ENCODE peak calls at places on chromosomes 7 and 10, in four cellular contexts. H, X, J and F are unnamed samples.
A peak's percentile ranks its signal among the peaks of the same experiment; 100 is the strongest.

GRCh38 chr7:143417734-143418378 is 9.2 kb upstream of the EPHA1 start:
- DNase-seq in H (no peak), X (no peak), J (no peak), F (no peak)

GRCh38 chr7:36719233-36719632 is 5.1 kb downstream of the AOAH start:
- DNase-seq in H (no peak), X (no peak), J (no peak), F (no peak)

GRCh38 chr7:69912846-69913245 is 314.6 kb downstream of the AUTS2 start:
- DNase-seq in H (no peak), X (no peak), J (no peak), F (no peak)

GRCh38 chr10:14698487-14699170 is 76.1 kb downstream of the FAM107B start:
- DNase-seq in H (no peak), X (no peak), J (no peak), F (no peak)

GRCh38 chr10:95214369-95214768 is 20.3 kb downstream of the ACSM6 start:
- DNase-seq in H (no peak), X (no peak), J (no peak), F (no peak)

GRCh38 chr10:132282667-132283603 is 24.8 kb downstream of the STK32C start:
- DNase-seq in H (no peak), X (no peak), J (no peak), F (peak; percentile 54)

GRCh38 chr10:49364747-49365146 is 31.1 kb downstream of the DRGX start:
- DNase-seq in H (no peak), X (no peak), J (no peak), F (no peak)

GRCh38 chr10:15237351-15237750 is 68.9 kb upstream of the NMT2 start:
- DNase-seq in H (no peak), X (peak; percentile 24), J (no peak), F (no peak)

GRCh38 chr10:79445217-79445707 is at the start of gene ZCCHC24:
- DNase-seq in H (peak; percentile 22), X (no peak), J (no peak), F (peak; percentile 50)

GRCh38 chr7:25122373-25122772 is 2.7 kb downstream of the CYCS start:
- DNase-seq in H (no peak), X (no peak), J (no peak), F (no peak)

DNA sequence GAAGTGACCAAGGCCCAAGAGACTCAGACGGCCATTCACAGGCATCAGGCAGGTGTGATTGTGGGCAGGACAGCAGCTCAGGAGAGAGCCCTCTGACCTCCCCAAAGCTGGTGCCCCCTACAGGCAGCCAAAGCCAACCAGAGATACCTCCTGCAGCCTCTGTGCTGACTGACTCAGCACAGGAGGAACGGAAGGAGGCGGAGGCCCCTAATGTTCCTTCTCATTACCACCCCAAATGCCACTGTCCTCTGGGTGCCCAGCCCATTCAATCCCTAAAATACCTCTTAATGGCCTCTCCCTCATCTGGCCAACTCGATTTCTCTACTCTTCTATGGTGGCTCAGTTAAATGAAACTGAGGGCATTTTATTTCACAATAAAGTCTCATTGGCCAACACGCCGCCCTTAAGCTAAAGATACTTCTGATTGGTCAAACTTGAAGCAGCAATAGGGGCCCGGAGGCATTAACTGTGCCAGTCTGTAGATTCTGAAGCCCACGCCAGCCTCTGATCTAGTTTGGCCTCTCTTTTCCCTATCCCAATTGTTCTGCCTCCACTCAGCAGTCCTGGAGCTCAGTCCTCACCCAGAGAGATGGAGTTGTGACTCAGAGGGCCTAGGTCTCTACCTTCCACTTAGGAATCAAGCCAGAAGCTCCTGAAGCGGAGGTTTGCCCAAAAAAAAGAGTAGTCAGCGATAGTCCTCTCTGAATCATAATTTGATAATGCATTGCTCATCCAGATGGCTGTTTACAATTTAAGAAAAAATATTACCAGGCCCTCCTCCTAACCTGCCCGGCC is 1.2 kb downstream of the CYREN start:
- DNase-seq in H (peak; percentile 68), X (peak; percentile 81), J (peak; percentile 50), F (peak; percentile 74)
- TF ChIP-seq CTCF in H (peak; percentile 81), X (peak; percentile 80), J (peak; percentile 80), F (peak; percentile 84)

GRCh38 chr7:57425969-57426628 is 23.9 kb upstream of the ZNF716 start:
- DNase-seq in H (no peak), X (no peak), J (no peak), F (no peak)
- H3K9me3 ChIP-seq in H (peaks cover 4% of the 10 kb centered on the region), X (no peaks in the 10 kb centered on the region), J (peaks cover 50% of the 10 kb centered on the region), F (peaks cover 10% of the 10 kb centered on the region)

GRCh38 chr7:73572767-73573186 is 5.6 kb downstream of the TBL2 start:
- DNase-seq in H (no peak), X (peak; percentile 59), J (no peak), F (no peak)
- H3K36me3 ChIP-seq in H (peaks cover 51% of the 10 kb centered on the region), X (peaks cover 79% of the 10 kb centered on the region), J (peaks cover 37% of the 10 kb centered on the region), F (peaks cover 67% of the 10 kb centered on the region)

GRCh38 chr7:47897831-47898230 is 50.4 kb downstream of the PKD1L1 start:
- DNase-seq in H (no peak), X (no peak), J (no peak), F (no peak)
- TF ChIP-seq CTCF in H (no peak), X (no peak), J (no peak), F (no peak)

DNA sequence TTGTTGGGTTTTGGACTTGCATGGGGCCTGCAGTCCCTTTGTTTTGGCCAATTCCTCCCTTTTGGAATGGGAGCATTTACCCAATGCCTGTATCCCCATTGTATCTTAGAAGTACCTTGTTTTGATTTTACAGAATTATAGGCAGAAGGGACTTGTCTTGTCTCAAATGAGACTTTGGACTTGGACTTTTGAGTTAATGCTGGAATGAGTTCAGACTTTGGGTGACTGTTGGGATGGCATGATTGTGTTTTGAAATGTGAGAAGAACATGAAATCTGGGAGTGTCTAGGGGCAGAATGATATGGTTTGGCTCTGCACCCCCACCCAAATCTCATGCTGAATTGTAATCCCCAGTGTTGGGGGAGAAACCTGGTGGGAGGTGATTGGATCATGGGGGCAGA is 76.8 kb upstream of the MKI67 start:
- DNase-seq in H (no peak), X (no peak), J (no peak), F (no peak)
- H3K9me3 ChIP-seq in H (no peaks in the 10 kb centered on the region), X (no peaks in the 10 kb centered on the region), J (peaks cover 25% of the 10 kb centered on the region), F (peaks cover 4% of the 10 kb centered on the region)